ENCODE peak calls at places on chromosome X, in four cellular contexts. One of them, this sample, is unnamed.

GRCh38 chrX:24838624-24839023 is 144.9 kb downstream of the POLA1 start:
- DNase-seq in amygdala: no peak
- DNase-seq in smooth muscle cell of the brain vasculature: peak
- DNase-seq in breast epithelium: no peak
- DNase-seq in this sample: peak

GRCh38 chrX:153599192-153600031 is 473 bp upstream of the CCNQ start:
- DNase-seq in amygdala: peak
- DNase-seq in smooth muscle cell of the brain vasculature: peak
- DNase-seq in breast epithelium: peak
- DNase-seq in this sample: peak

GRCh38 chrX:57677132-57677858 is 2.8 kb downstream of the NLRP2B start:
- DNase-seq in amygdala: no peak
- DNase-seq in smooth muscle cell of the brain vasculature: no peak
- DNase-seq in breast epithelium: no peak
- DNase-seq in this sample: no peak

GRCh38 chrX:48468247-48468671 is 1.8 kb downstream of the SLC38A5 start:
- DNase-seq in amygdala: no peak
- DNase-seq in smooth muscle cell of the brain vasculature: no peak
- DNase-seq in breast epithelium: no peak
- DNase-seq in this sample: no peak

GRCh38 chrX:68842351-68842750 is 13.5 kb downstream of the EFNB1 start:
- DNase-seq in amygdala: no peak
- DNase-seq in smooth muscle cell of the brain vasculature: no peak
- DNase-seq in breast epithelium: no peak
- DNase-seq in this sample: no peak

GRCh38 chrX:72392042-72392441 is 86.3 kb upstream of the CITED1 start:
- DNase-seq in amygdala: no peak
- DNase-seq in smooth muscle cell of the brain vasculature: no peak
- DNase-seq in breast epithelium: no peak
- DNase-seq in this sample: no peak

GRCh38 chrX:45710081-45710801 is 509.6 kb upstream of the DIPK2B start:
- DNase-seq in amygdala: no peak
- DNase-seq in smooth muscle cell of the brain vasculature: peak
- DNase-seq in breast epithelium: no peak
- DNase-seq in this sample: peak

GRCh38 chrX:130301405-130301804 is 32.7 kb upstream of the ZNF280C start:
- DNase-seq in amygdala: no peak
- DNase-seq in smooth muscle cell of the brain vasculature: no peak
- DNase-seq in breast epithelium: no peak
- DNase-seq in this sample: no peak

GRCh38 chrX:41923925-41924693 is 755 bp upstream of the CASK start:
- DNase-seq in amygdala: no peak
- DNase-seq in smooth muscle cell of the brain vasculature: no peak
- DNase-seq in breast epithelium: no peak
- DNase-seq in this sample: peak

GRCh38 chrX:19904778-19905367 is 17.5 kb upstream of the SH3KBP1 start:
- DNase-seq in amygdala: no peak
- DNase-seq in smooth muscle cell of the brain vasculature: no peak
- DNase-seq in breast epithelium: no peak
- DNase-seq in this sample: peak

GRCh38 chrX:115616943-115617563 is 56.1 kb downstream of the PLS3 start:
- DNase-seq in amygdala: no peak
- DNase-seq in smooth muscle cell of the brain vasculature: peak
- DNase-seq in breast epithelium: no peak
- DNase-seq in this sample: peak

GRCh38 chrX:1138476-1138875 is 74.0 kb downstream of the CRLF2 start:
- DNase-seq in amygdala: no peak
- DNase-seq in smooth muscle cell of the brain vasculature: no peak
- DNase-seq in breast epithelium: no peak
- DNase-seq in this sample: no peak

GRCh38 chrX:140733766-140734342 is 24.3 kb downstream of the LINC00632 start:
- DNase-seq in amygdala: no peak
- DNase-seq in smooth muscle cell of the brain vasculature: no peak
- DNase-seq in breast epithelium: no peak
- DNase-seq in this sample: peak

GRCh38 chrX:148960060-148960459 is 459.6 kb downstream of the AFF2 start:
- DNase-seq in amygdala: no peak
- DNase-seq in smooth muscle cell of the brain vasculature: no peak
- DNase-seq in breast epithelium: no peak
- DNase-seq in this sample: no peak

GRCh38 chrX:54181196-54181953 is 1.7 kb downstream of the FAM120C start:
- DNase-seq in amygdala: no peak
- DNase-seq in smooth muscle cell of the brain vasculature: no peak
- DNase-seq in breast epithelium: no peak
- DNase-seq in this sample: no peak

GRCh38 chrX:39856472-39857121 is 241.2 kb downstream of the BCOR start:
- DNase-seq in amygdala: no peak
- DNase-seq in smooth muscle cell of the brain vasculature: no peak
- DNase-seq in breast epithelium: no peak
- DNase-seq in this sample: no peak

GRCh38 chrX:47264507-47265173 is 31.8 kb downstream of the USP11 start:
- DNase-seq in amygdala: no peak
- DNase-seq in smooth muscle cell of the brain vasculature: no peak
- DNase-seq in breast epithelium: no peak
- DNase-seq in this sample: no peak